ENCODE peak calls at places on chromosomes 13 and 19, in seven cellular contexts. E is iris pigment epithelial cell; U is RWPE1; W is B cell; Z is NCI-H69; V is stimulated activated CD8-positive, alpha-beta memory T cell treated with anti-CD3 and anti-CD28 coated beads, Interleukin-12 subunit alpha, Interleukin-12 subunit beta, amount 100 ng/mL, for 1 hour; D is left ventricle myocardium superior. L is an unnamed sample.

GRCh38 chr13:29465741-29466293 is 129.7 kb downstream of the SLC7A1 start:
- DNase-seq in V (no peak), W (no peak), Z (no peak), E (peak; percentile 59), D (peak; percentile 73), U (peak; percentile 25), L (no peak)

GRCh38 chr19:3275068-3275582 is 50.7 kb downstream of the CELF5 start:
- DNase-seq in W (no peak), Z (peak; percentile 60), D (no peak), V (no peak), U (no peak), E (no peak), L (peak; percentile 78)

GRCh38 chr13:110914293-110915056 is 394 bp downstream of the ANKRD10 start:
- DNase-seq in E (peak; percentile 75), W (peak; percentile 70), D (peak; percentile 95), V (peak; percentile 62), U (peak; percentile 49), Z (peak; percentile 97), L (peak; percentile 68)

GRCh38 chr13:73492811-73493210 is 434.0 kb downstream of the KLF5 start:
- DNase-seq in Z (no peak), D (no peak), V (no peak), W (no peak), E (peak; percentile 22), U (no peak), L (no peak)

GRCh38 chr19:45161715-45162463 is 1.1 kb upstream of the NKPD1 start:
- DNase-seq in V (no peak), D (peak; percentile 52), W (no peak), E (peak; percentile 29), Z (peak; percentile 44), U (no peak), L (peak; percentile 54)

GRCh38 chr19:18725755-18726416 is 42.4 kb downstream of the CRTC1 start:
- DNase-seq in E (no peak), U (no peak), W (no peak), D (no peak), Z (no peak), V (no peak), L (peak; percentile 84)

GRCh38 chr19:42282036-42282762 is 13.1 kb downstream of the CIC start:
- DNase-seq in D (peak; percentile 44), E (peak; percentile 41), W (no peak), U (no peak), V (no peak), Z (peak; percentile 92), L (peak; percentile 36)

GRCh38 chr13:46389985-46390384 is 2.9 kb upstream of the RUBCNL start:
- DNase-seq in V (no peak), E (no peak), U (no peak), D (no peak), W (peak; percentile 84), Z (no peak), L (no peak)

GRCh38 chr19:1183543-1184172 is 9.6 kb upstream of the SBNO2 start:
- DNase-seq in Z (no peak), U (peak; percentile 91), E (peak; percentile 46), D (no peak), V (no peak), W (no peak), L (peak; percentile 63)

GRCh38 chr13:101098873-101099272 is 317.4 kb downstream of the NALCN start:
- DNase-seq in W (no peak), E (no peak), Z (no peak), D (no peak), U (no peak), V (no peak), L (no peak)

GRCh38 chr13:85543144-85543543 is 256.1 kb downstream of the SLITRK6 start:
- DNase-seq in U (no peak), V (no peak), Z (peak; percentile 15), W (no peak), E (peak; percentile 21), D (no peak), L (no peak)

GRCh38 chr13:66528139-66528538 is 702.0 kb downstream of the PCDH9 start:
- DNase-seq in W (no peak), U (no peak), V (no peak), E (no peak), Z (peak; percentile 86), D (no peak), L (no peak)

GRCh38 chr19:38228005-38228377 is 4.0 kb upstream of the DPF1 start:
- DNase-seq in Z (peak; percentile 62), W (no peak), U (no peak), E (no peak), V (no peak), D (no peak), L (no peak)

L was measured in DMS53.